ENCODE peak calls at places on chromosome 19, in nine cellular contexts. One of them, this sample, is unnamed.

GRCh38 chr19:2043864-2044708 is 7.0 kb downstream of the MKNK2 start:
- DNase-seq in PC-3: no peak
- DNase-seq in foreskin fibroblast: no peak
- DNase-seq in fibroblast of mammary gland: no peak
- DNase-seq in bronchial epithelial cell: no peak
- DNase-seq in fibroblast of pulmonary artery: no peak
- DNase-seq in MM.1S: no peak
- DNase-seq in epithelial cell of esophagus: no peak
- DNase-seq in Caco-2: no peak
- DNase-seq in this sample: no peak

GRCh38 chr19:49987159-49987698 is 26.3 kb upstream of the SIGLEC11 start:
- DNase-seq in fibroblast of mammary gland: peak
- DNase-seq in epithelial cell of esophagus: peak
- DNase-seq in Caco-2: peak
- DNase-seq in fibroblast of pulmonary artery: peak
- DNase-seq in MM.1S: peak
- DNase-seq in PC-3: peak
- DNase-seq in foreskin fibroblast: peak
- DNase-seq in bronchial epithelial cell: peak
- DNase-seq in this sample: peak

GRCh38 chr19:3324405-3324856 is 42.0 kb upstream of the NFIC start:
- DNase-seq in Caco-2: peak
- DNase-seq in epithelial cell of esophagus: peak
- DNase-seq in bronchial epithelial cell: no peak
- DNase-seq in fibroblast of pulmonary artery: peak
- DNase-seq in foreskin fibroblast: peak
- DNase-seq in MM.1S: peak
- DNase-seq in PC-3: peak
- DNase-seq in fibroblast of mammary gland: peak
- DNase-seq in this sample: no peak

GRCh38 chr19:1173160-1173844 is 766 bp downstream of the SBNO2 start:
- DNase-seq in foreskin fibroblast: peak
- DNase-seq in bronchial epithelial cell: no peak
- DNase-seq in fibroblast of mammary gland: no peak
- DNase-seq in epithelial cell of esophagus: no peak
- DNase-seq in fibroblast of pulmonary artery: peak
- DNase-seq in MM.1S: peak
- DNase-seq in PC-3: no peak
- DNase-seq in Caco-2: no peak
- DNase-seq in this sample: no peak

GRCh38 chr19:51511353-51511752 is 9.8 kb upstream of the SIGLEC12 start:
- DNase-seq in foreskin fibroblast: no peak
- DNase-seq in MM.1S: no peak
- DNase-seq in Caco-2: no peak
- DNase-seq in fibroblast of mammary gland: peak
- DNase-seq in epithelial cell of esophagus: no peak
- DNase-seq in PC-3: peak
- DNase-seq in fibroblast of pulmonary artery: no peak
- DNase-seq in bronchial epithelial cell: no peak
- DNase-seq in this sample: no peak

GRCh38 chr19:45591004-45591637 is 6.5 kb upstream of the OPA3 start:
- DNase-seq in PC-3: no peak
- DNase-seq in epithelial cell of esophagus: peak
- DNase-seq in bronchial epithelial cell: no peak
- DNase-seq in foreskin fibroblast: peak
- DNase-seq in MM.1S: peak
- DNase-seq in fibroblast of pulmonary artery: no peak
- DNase-seq in fibroblast of mammary gland: peak
- DNase-seq in Caco-2: peak
- DNase-seq in this sample: no peak

GRCh38 chr19:49475995-49476880 is 2.2 kb downstream of the FLT3LG start:
- DNase-seq in MM.1S: no peak
- DNase-seq in fibroblast of mammary gland: no peak
- DNase-seq in PC-3: no peak
- DNase-seq in epithelial cell of esophagus: peak
- DNase-seq in fibroblast of pulmonary artery: peak
- DNase-seq in Caco-2: peak
- DNase-seq in foreskin fibroblast: peak
- DNase-seq in bronchial epithelial cell: no peak
- DNase-seq in this sample: no peak

GRCh38 chr19:35328851-35329285 is at the start of gene CD22:
- DNase-seq in epithelial cell of esophagus: no peak
- DNase-seq in fibroblast of pulmonary artery: no peak
- DNase-seq in bronchial epithelial cell: no peak
- DNase-seq in PC-3: no peak
- DNase-seq in MM.1S: no peak
- DNase-seq in foreskin fibroblast: no peak
- DNase-seq in fibroblast of mammary gland: no peak
- DNase-seq in Caco-2: no peak
- DNase-seq in this sample: no peak

GRCh38 chr19:35642798-35643254 is 1.3 kb downstream of the ETV2 start:
- DNase-seq in MM.1S: no peak
- DNase-seq in fibroblast of pulmonary artery: no peak
- DNase-seq in Caco-2: no peak
- DNase-seq in fibroblast of mammary gland: no peak
- DNase-seq in bronchial epithelial cell: no peak
- DNase-seq in foreskin fibroblast: no peak
- DNase-seq in epithelial cell of esophagus: no peak
- DNase-seq in PC-3: no peak
- DNase-seq in this sample: no peak

GRCh38 chr19:35983177-35983576 is 11.8 kb upstream of the SDHAF1 start:
- DNase-seq in MM.1S: no peak
- DNase-seq in fibroblast of pulmonary artery: no peak
- DNase-seq in PC-3: no peak
- DNase-seq in epithelial cell of esophagus: no peak
- DNase-seq in fibroblast of mammary gland: no peak
- DNase-seq in bronchial epithelial cell: no peak
- DNase-seq in Caco-2: no peak
- DNase-seq in foreskin fibroblast: no peak
- DNase-seq in this sample: no peak

GRCh38 chr19:15318241-15318691 is 14.1 kb downstream of the BRD4 start:
- DNase-seq in PC-3: no peak
- DNase-seq in Caco-2: no peak
- DNase-seq in MM.1S: no peak
- DNase-seq in epithelial cell of esophagus: no peak
- DNase-seq in bronchial epithelial cell: no peak
- DNase-seq in fibroblast of pulmonary artery: no peak
- DNase-seq in foreskin fibroblast: no peak
- DNase-seq in fibroblast of mammary gland: no peak
- DNase-seq in this sample: no peak

GRCh38 chr19:28426902-28427232 is 786.1 kb downstream of the UQCRFS1 start:
- DNase-seq in fibroblast of mammary gland: peak
- DNase-seq in MM.1S: no peak
- DNase-seq in epithelial cell of esophagus: no peak
- DNase-seq in fibroblast of pulmonary artery: peak
- DNase-seq in PC-3: no peak
- DNase-seq in foreskin fibroblast: peak
- DNase-seq in Caco-2: no peak
- DNase-seq in bronchial epithelial cell: peak
- DNase-seq in this sample: peak

GRCh38 chr19:4007021-4007835 is at the start of gene PIAS4:
- DNase-seq in fibroblast of mammary gland: peak
- DNase-seq in bronchial epithelial cell: peak
- DNase-seq in epithelial cell of esophagus: peak
- DNase-seq in foreskin fibroblast: peak
- DNase-seq in fibroblast of pulmonary artery: peak
- DNase-seq in PC-3: peak
- DNase-seq in MM.1S: peak
- DNase-seq in Caco-2: peak
- DNase-seq in this sample: peak

GRCh38 chr19:3710265-3710812 is 2.2 kb downstream of the TJP3 start:
- DNase-seq in bronchial epithelial cell: peak
- DNase-seq in epithelial cell of esophagus: peak
- DNase-seq in foreskin fibroblast: peak
- DNase-seq in MM.1S: no peak
- DNase-seq in fibroblast of pulmonary artery: peak
- DNase-seq in fibroblast of mammary gland: peak
- DNase-seq in PC-3: peak
- DNase-seq in Caco-2: peak
- DNase-seq in this sample: no peak

GRCh38 chr19:41548954-41549688 is 26.8 kb upstream of the CEACAM21 start:
- DNase-seq in MM.1S: peak
- DNase-seq in fibroblast of pulmonary artery: no peak
- DNase-seq in PC-3: no peak
- DNase-seq in foreskin fibroblast: no peak
- DNase-seq in fibroblast of mammary gland: no peak
- DNase-seq in Caco-2: no peak
- DNase-seq in epithelial cell of esophagus: no peak
- DNase-seq in bronchial epithelial cell: no peak
- DNase-seq in this sample: no peak
- H3K4me3 ChIP-seq in MM.1S: peak
- H3K4me3 ChIP-seq in fibroblast of pulmonary artery: no peak
- H3K4me3 ChIP-seq in PC-3: no peak
- H3K4me3 ChIP-seq in foreskin fibroblast: no peak
- H3K4me3 ChIP-seq in fibroblast of mammary gland: no peak
- H3K4me3 ChIP-seq in Caco-2: no peak
- H3K4me3 ChIP-seq in epithelial cell of esophagus: no peak
- H3K4me3 ChIP-seq in bronchial epithelial cell: no peak
- H3K4me3 ChIP-seq in this sample: no peak

DNA sequence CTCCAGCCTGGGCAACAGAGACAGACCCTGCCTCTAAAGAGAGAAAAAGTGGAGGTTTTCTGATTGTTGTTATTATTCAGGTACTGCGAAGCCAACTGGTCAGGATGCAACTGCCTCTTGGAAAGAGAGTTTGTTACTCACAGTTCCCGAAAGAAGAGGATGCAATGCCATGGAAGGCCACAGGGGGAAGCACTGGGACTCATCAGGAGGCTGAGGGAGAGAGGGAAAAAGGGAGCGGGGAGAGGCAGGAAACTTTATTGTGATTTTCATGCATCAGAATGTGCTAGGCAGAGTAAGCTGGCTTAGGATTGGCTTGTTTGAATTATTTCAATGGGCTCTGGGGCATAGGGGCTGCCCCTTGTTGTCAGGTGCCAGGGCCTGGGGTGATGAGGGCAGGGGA is 27.6 kb downstream of the MYO9B start:
- DNase-seq in MM.1S: no peak
- DNase-seq in PC-3: peak
- DNase-seq in Caco-2: no peak
- DNase-seq in fibroblast of mammary gland: peak
- DNase-seq in epithelial cell of esophagus: peak
- DNase-seq in fibroblast of pulmonary artery: peak
- DNase-seq in foreskin fibroblast: peak
- DNase-seq in bronchial epithelial cell: no peak
- DNase-seq in this sample: no peak
- TF ChIP-seq CTCF in MM.1S: peak
- TF ChIP-seq CTCF in PC-3: peak
- TF ChIP-seq CTCF in Caco-2: peak
- TF ChIP-seq CTCF in fibroblast of mammary gland: peak
- TF ChIP-seq CTCF in epithelial cell of esophagus: peak
- TF ChIP-seq CTCF in fibroblast of pulmonary artery: peak
- TF ChIP-seq CTCF in foreskin fibroblast: peak
- TF ChIP-seq CTCF in bronchial epithelial cell: peak
- TF ChIP-seq CTCF in this sample: peak

GRCh38 chr19:33197591-33198000 is 3.5 kb downstream of the LRP3 start:
- DNase-seq in fibroblast of pulmonary artery: no peak
- DNase-seq in MM.1S: no peak
- DNase-seq in epithelial cell of esophagus: no peak
- DNase-seq in fibroblast of mammary gland: no peak
- DNase-seq in bronchial epithelial cell: no peak
- DNase-seq in Caco-2: no peak
- DNase-seq in PC-3: no peak
- DNase-seq in foreskin fibroblast: no peak
- DNase-seq in this sample: no peak

GRCh38 chr19:33194884-33195710 is 967 bp downstream of the LRP3 start:
- DNase-seq in fibroblast of pulmonary artery: peak
- DNase-seq in Caco-2: no peak
- DNase-seq in PC-3: peak
- DNase-seq in foreskin fibroblast: peak
- DNase-seq in epithelial cell of esophagus: no peak
- DNase-seq in fibroblast of mammary gland: peak
- DNase-seq in MM.1S: no peak
- DNase-seq in bronchial epithelial cell: no peak
- DNase-seq in this sample: no peak

GRCh38 chr19:33196446-33197193 is 2.5 kb downstream of the LRP3 start:
- DNase-seq in foreskin fibroblast: no peak
- DNase-seq in fibroblast of pulmonary artery: no peak
- DNase-seq in MM.1S: no peak
- DNase-seq in epithelial cell of esophagus: no peak
- DNase-seq in Caco-2: no peak
- DNase-seq in PC-3: no peak
- DNase-seq in bronchial epithelial cell: no peak
- DNase-seq in fibroblast of mammary gland: no peak
- DNase-seq in this sample: no peak

GRCh38 chr19:33194527-33194883 is 375 bp downstream of the LRP3 start:
- DNase-seq in bronchial epithelial cell: no peak
- DNase-seq in Caco-2: no peak
- DNase-seq in fibroblast of pulmonary artery: no peak
- DNase-seq in foreskin fibroblast: peak
- DNase-seq in epithelial cell of esophagus: no peak
- DNase-seq in fibroblast of mammary gland: no peak
- DNase-seq in MM.1S: no peak
- DNase-seq in PC-3: no peak
- DNase-seq in this sample: no peak

DNA sequence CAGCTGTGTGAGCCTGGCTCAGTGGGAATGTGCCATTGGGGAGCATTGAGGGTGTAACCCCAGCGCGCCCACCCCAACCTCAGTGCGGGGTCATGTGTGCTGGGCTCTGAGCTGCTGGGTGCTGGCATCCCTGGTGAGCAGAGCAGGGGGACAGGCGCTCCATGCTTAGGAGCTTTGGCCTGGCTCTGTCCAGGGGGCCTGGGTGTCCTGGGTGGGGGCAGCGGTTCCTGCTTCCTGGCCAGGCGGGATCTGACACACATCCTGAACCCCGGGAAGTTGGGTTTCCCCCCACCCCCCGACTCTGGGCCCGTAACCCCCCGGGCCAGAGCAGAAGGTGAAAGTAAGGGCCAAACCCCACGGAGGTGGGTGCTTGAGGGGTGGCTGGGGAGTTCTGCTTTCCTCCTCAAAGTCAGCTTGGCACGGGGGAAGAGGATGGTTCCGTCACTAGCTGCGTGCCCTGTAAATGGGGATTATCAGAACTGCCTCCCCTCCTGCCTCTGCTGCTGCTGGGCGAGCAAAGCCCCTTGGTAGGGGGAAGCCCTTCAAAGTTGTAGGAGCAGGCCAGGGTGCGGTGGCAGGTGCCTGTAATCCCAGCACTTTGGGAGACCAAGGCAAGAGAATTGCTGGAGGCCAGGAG is 1.7 kb downstream of the LRP3 start:
- DNase-seq in MM.1S: no peak
- DNase-seq in foreskin fibroblast: no peak
- DNase-seq in bronchial epithelial cell: no peak
- DNase-seq in fibroblast of pulmonary artery: no peak
- DNase-seq in PC-3: no peak
- DNase-seq in epithelial cell of esophagus: no peak
- DNase-seq in Caco-2: no peak
- DNase-seq in fibroblast of mammary gland: no peak
- DNase-seq in this sample: no peak
- H3K4me3 ChIP-seq in MM.1S: no peak
- H3K4me3 ChIP-seq in foreskin fibroblast: peak
- H3K4me3 ChIP-seq in bronchial epithelial cell: peak
- H3K4me3 ChIP-seq in fibroblast of pulmonary artery: peak
- H3K4me3 ChIP-seq in PC-3: peak
- H3K4me3 ChIP-seq in epithelial cell of esophagus: peak
- H3K4me3 ChIP-seq in Caco-2: peak
- H3K4me3 ChIP-seq in fibroblast of mammary gland: peak
- H3K4me3 ChIP-seq in this sample: peak

DNA sequence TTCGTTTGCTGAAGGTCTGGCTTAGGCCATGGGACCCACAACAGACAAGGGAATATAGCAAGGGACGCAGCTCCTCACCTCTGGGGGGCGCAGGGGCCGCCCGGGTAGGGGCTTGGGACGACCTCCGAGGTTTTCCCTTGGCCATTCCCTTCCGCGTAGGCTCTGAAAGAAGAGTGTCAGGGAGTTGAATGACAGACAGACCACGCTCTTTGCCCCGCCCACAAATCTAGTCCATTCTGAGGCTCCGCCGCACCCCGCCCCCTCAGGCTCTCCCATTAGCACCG is 11.4 kb upstream of the ZNF414 start:
- DNase-seq in foreskin fibroblast: no peak
- DNase-seq in MM.1S: no peak
- DNase-seq in fibroblast of pulmonary artery: no peak
- DNase-seq in fibroblast of mammary gland: no peak
- DNase-seq in bronchial epithelial cell: no peak
- DNase-seq in Caco-2: no peak
- DNase-seq in epithelial cell of esophagus: no peak
- DNase-seq in PC-3: no peak
- DNase-seq in this sample: no peak
- TF ChIP-seq CTCF in foreskin fibroblast: peak
- TF ChIP-seq CTCF in MM.1S: peak
- TF ChIP-seq CTCF in fibroblast of pulmonary artery: peak
- TF ChIP-seq CTCF in fibroblast of mammary gland: peak
- TF ChIP-seq CTCF in bronchial epithelial cell: no peak
- TF ChIP-seq CTCF in Caco-2: peak
- TF ChIP-seq CTCF in epithelial cell of esophagus: no peak
- TF ChIP-seq CTCF in PC-3: peak
- TF ChIP-seq CTCF in this sample: peak

This sample was measured in HFF-Myc.